ENCODE peak calls at places on chromosome 10, in ten cellular contexts. P is lung, I is cardiac fibroblast, G is fibroblast of the conjunctiva, R is germinal center, W is colonic mucosa, T is GOT3, N is body of pancreas, V is H4, L is A549. Q is an unnamed sample.

GRCh38 chr10:3702569-3702968 is 82.4 kb downstream of the KLF6 start:
- DNase-seq in R (no peak), T (no peak), N (no peak), V (no peak), G (no peak), P (no peak), W (no peak), L (no peak), I (no peak), Q (no peak)

GRCh38 chr10:70584941-70585544 is 17.5 kb downstream of the PRF1 start:
- DNase-seq in R (no peak), L (no peak), G (no peak), P (peak), W (no peak), N (no peak), I (no peak), V (peak), T (no peak), Q (peak)

GRCh38 chr10:99966306-99966705 is 43.4 kb downstream of the DNMBP start:
- DNase-seq in V (peak), P (no peak), R (no peak), N (no peak), G (no peak), L (peak), T (no peak), I (peak), W (no peak), Q (peak)

GRCh38 chr10:34254596-34254995 is 560.5 kb downstream of the PARD3 start:
- DNase-seq in W (peak), I (peak), R (no peak), N (no peak), G (peak), V (peak), P (no peak), T (no peak), L (peak), Q (peak)

GRCh38 chr10:68471586-68472408 is at the start of gene DNA2:
- DNase-seq in R (peak), W (peak), T (peak), G (peak), N (peak), P (peak), L (peak), I (peak), V (peak), Q (peak)

GRCh38 chr10:28676297-28676967 is 889 bp upstream of the BAMBI start:
- DNase-seq in T (no peak), R (no peak), I (no peak), L (no peak), P (no peak), G (no peak), W (no peak), V (no peak), N (peak), Q (no peak)

GRCh38 chr10:71234970-71235681 is 22.8 kb downstream of the UNC5B start:
- DNase-seq in W (no peak), T (no peak), V (peak), R (no peak), I (peak), N (no peak), G (no peak), L (no peak), P (peak), Q (peak)

GRCh38 chr10:96374639-96374984 is 15.8 kb upstream of the OPALIN start:
- DNase-seq in R (no peak), T (no peak), P (no peak), I (no peak), N (no peak), L (no peak), V (no peak), G (no peak), W (no peak), Q (peak)

GRCh38 chr10:42975558-42976352 is 101.1 kb upstream of the RET start:
- DNase-seq in W (no peak), N (peak), I (no peak), L (peak), R (no peak), P (no peak), V (no peak), G (no peak), T (no peak), Q (no peak)

GRCh38 chr10:14184841-14185500 is 145.8 kb downstream of the FRMD4A start:
- DNase-seq in R (peak), I (peak), V (peak), G (no peak), N (no peak), P (no peak), L (no peak), T (no peak), W (no peak), Q (no peak)

GRCh38 chr10:71218046-71218832 is 5.9 kb downstream of the UNC5B start:
- DNase-seq in T (no peak), L (no peak), V (peak), G (no peak), I (peak), N (no peak), W (no peak), P (no peak), R (no peak), Q (no peak)

GRCh38 chr10:103284170-103284569 is 7.2 kb downstream of the INA start:
- DNase-seq in V (peak), R (no peak), T (no peak), N (no peak), L (no peak), I (peak), W (no peak), G (peak), P (no peak), Q (no peak)

GRCh38 chr10:43173120-43173519 is 34.9 kb downstream of the CSGALNACT2 start:
- DNase-seq in L (no peak), G (no peak), V (no peak), N (no peak), R (no peak), P (no peak), I (no peak), W (no peak), T (no peak), Q (no peak)

GRCh38 chr10:17001961-17002749 is 127.5 kb downstream of the CUBN start:
- DNase-seq in N (no peak), G (peak), W (peak), R (no peak), V (no peak), I (peak), T (no peak), P (no peak), L (no peak), Q (peak)

GRCh38 chr10:34467364-34467763 is 347.7 kb downstream of the PARD3 start:
- DNase-seq in N (no peak), I (no peak), R (no peak), L (no peak), T (no peak), G (no peak), W (no peak), V (no peak), P (no peak), Q (no peak)

GRCh38 chr10:24465899-24466615 is 257.1 kb downstream of the KIAA1217 start:
- DNase-seq in V (peak), L (peak), N (peak), G (no peak), I (peak), R (no peak), P (peak), T (no peak), W (peak), Q (peak)

GRCh38 chr10:100528123-100528884 is 1.4 kb downstream of the NDUFB8 start:
- DNase-seq in W (no peak), L (no peak), G (no peak), R (no peak), N (no peak), P (no peak), I (peak), V (no peak), T (no peak), Q (no peak)

GRCh38 chr10:26391701-26392695 is 46.1 kb upstream of the APBB1IP start:
- DNase-seq in G (no peak), L (no peak), I (no peak), V (no peak), N (no peak), P (no peak), T (no peak), W (no peak), R (no peak), Q (no peak)

GRCh38 chr10:104274762-104275721 is 6.1 kb downstream of the GSTO2 start:
- DNase-seq in T (no peak), I (peak), G (no peak), P (peak), W (peak), V (no peak), L (peak), N (peak), R (peak), Q (no peak)

GRCh38 chr10:17479015-17479615 is 24.7 kb upstream of the ST8SIA6 start:
- DNase-seq in W (no peak), G (no peak), L (no peak), V (no peak), N (no peak), R (no peak), I (peak), T (no peak), P (no peak), Q (no peak)

GRCh38 chr10:78640981-78641646 is 427.7 kb upstream of the ZMIZ1 start:
- DNase-seq in G (no peak), L (no peak), I (no peak), N (no peak), V (no peak), W (no peak), R (peak), P (no peak), T (no peak), Q (no peak)

GRCh38 chr10:76547352-76547972 is 1090.1 kb downstream of the KCNMA1 start:
- DNase-seq in I (peak), R (peak), N (peak), T (peak), V (peak), P (peak), L (peak), W (peak), G (peak), Q (peak)

GRCh38 chr10:129765664-129766550 is 198.2 kb downstream of the EBF3 start:
- DNase-seq in W (peak), R (no peak), V (no peak), P (no peak), N (peak), L (no peak), G (no peak), T (no peak), I (no peak), Q (no peak)

GRCh38 chr10:71213761-71214440 is 1.5 kb downstream of the UNC5B start:
- DNase-seq in V (peak), N (peak), G (peak), T (no peak), I (peak), L (peak), W (peak), R (no peak), P (no peak), Q (peak)

GRCh38 chr10:58064714-58065528 is 202.8 kb downstream of the IPMK start:
- DNase-seq in V (peak), T (no peak), W (peak), P (no peak), R (peak), L (peak), G (peak), N (no peak), I (peak), Q (peak)

GRCh38 chr10:93757136-93757535 is 600 bp upstream of the LGI1 start:
- DNase-seq in V (no peak), L (no peak), R (no peak), P (no peak), N (no peak), I (no peak), G (no peak), W (no peak), T (no peak), Q (no peak)

GRCh38 chr10:119687192-119688032 is 36.2 kb downstream of the BAG3 start:
- DNase-seq in P (no peak), W (no peak), G (no peak), V (peak), T (no peak), L (no peak), R (no peak), I (no peak), N (no peak), Q (no peak)

Q was measured in myocyte.